ENCODE peak calls at places on chromosomes 3 and 15, in five cellular contexts. X is Peyer's patch, K is breast epithelium, Z is GM12892, B is GM12891. C is an unnamed sample.

GRCh38 chr3:114093596-114093995 is 37.1 kb downstream of the QTRT2 start:
- DNase-seq in X (no peak), K (no peak), Z (no peak), B (no peak), C (peak)

GRCh38 chr3:183895296-183895695 is 10.6 kb upstream of the PARL start:
- DNase-seq in X (peak), K (no peak), Z (peak), B (peak), C (peak)

GRCh38 chr3:142279965-142280590 is 54.7 kb upstream of the GK5 start:
- DNase-seq in X (peak), K (peak), Z (peak), B (peak), C (peak)

GRCh38 chr15:77107531-77108355 is 36.8 kb upstream of the TSPAN3 start:
- DNase-seq in X (peak), K (peak), Z (no peak), B (peak), C (peak)

GRCh38 chr15:68055224-68055705 is 1.1 kb downstream of the PIAS1 start:
- DNase-seq in X (peak), K (no peak), Z (peak), B (peak), C (peak)

GRCh38 chr3:79983063-79983561 is 215.3 kb upstream of the ROBO1 start:
- DNase-seq in X (no peak), K (no peak), Z (no peak), B (no peak), C (no peak)

GRCh38 chr3:90102146-90102545 is 994.7 kb downstream of the EPHA3 start:
- DNase-seq in X (no peak), K (no peak), Z (no peak), B (no peak), C (no peak)

GRCh38 chr3:77605308-77605707 is 565.4 kb downstream of the ROBO2 start:
- DNase-seq in X (no peak), K (no peak), Z (no peak), B (no peak), C (no peak)

GRCh38 chr3:58190291-58190690 is 20.5 kb downstream of the DNASE1L3 start:
- DNase-seq in X (no peak), K (no peak), Z (no peak), B (no peak), C (no peak)

GRCh38 chr15:100670505-100671021 is 68.2 kb downstream of the ASB7 start:
- DNase-seq in X (no peak), K (no peak), Z (no peak), B (no peak), C (no peak)

GRCh38 chr15:57442371-57442770 is 66.1 kb downstream of the CGNL1 start:
- DNase-seq in X (no peak), K (no peak), Z (no peak), B (no peak), C (no peak)

GRCh38 chr15:80367661-80368060 is 36.5 kb upstream of the ARNT2 start:
- DNase-seq in X (no peak), K (no peak), Z (no peak), B (no peak), C (no peak)

GRCh38 chr3:5072100-5072816 is 49.8 kb upstream of the ARL8B start:
- DNase-seq in X (no peak), K (peak), Z (no peak), B (no peak), C (no peak)

GRCh38 chr3:15766406-15766805 is 31.4 kb downstream of the ANKRD28 start:
- DNase-seq in X (no peak), K (no peak), Z (no peak), B (no peak), C (no peak)

GRCh38 chr15:28896944-28897343 is 11.2 kb downstream of the APBA2 start:
- DNase-seq in X (no peak), K (no peak), Z (no peak), B (no peak), C (peak)

GRCh38 chr3:132652640-132653270 is 6.9 kb downstream of the ACAD11 start:
- DNase-seq in X (no peak), K (no peak), Z (no peak), B (no peak), C (no peak)

GRCh38 chr3:197374951-197375560 is 76.6 kb upstream of the DLG1 start:
- DNase-seq in X (no peak), K (peak), Z (no peak), B (no peak), C (no peak)

GRCh38 chr3:55486101-55486856 is 827 bp downstream of the WNT5A start:
- DNase-seq in X (peak), K (peak), Z (no peak), B (no peak), C (no peak)

GRCh38 chr15:53808058-53808703 is 48.7 kb upstream of the WDR72 start:
- DNase-seq in X (no peak), K (no peak), Z (no peak), B (no peak), C (no peak)

GRCh38 chr3:66744521-66744920 is 243.7 kb upstream of the LRIG1 start:
- DNase-seq in X (no peak), K (no peak), Z (no peak), B (no peak), C (no peak)

GRCh38 chr15:99618941-99619411 is 53.2 kb downstream of the MEF2A start:
- DNase-seq in X (no peak), K (no peak), Z (no peak), B (no peak), C (no peak)

GRCh38 chr15:50355612-50355905 is 561 bp upstream of the GABPB1 start:
- DNase-seq in X (no peak), K (no peak), Z (no peak), B (no peak), C (peak)

GRCh38 chr3:59572106-59572505 is 522.3 kb upstream of the CFAP20DC start:
- DNase-seq in X (no peak), K (no peak), Z (no peak), B (no peak), C (no peak)

GRCh38 chr3:72977060-72977459 is 19.6 kb upstream of the PPP4R2 start:
- DNase-seq in X (no peak), K (no peak), Z (no peak), B (no peak), C (no peak)

GRCh38 chr3:60890226-60890625 is 361.0 kb downstream of the FHIT start:
- DNase-seq in X (no peak), K (no peak), Z (no peak), B (no peak), C (no peak)

GRCh38 chr15:73631915-73632669 is 1.1 kb downstream of the NPTN start:
- DNase-seq in X (no peak), K (peak), Z (no peak), B (no peak), C (no peak)

GRCh38 chr15:40340038-40340739 is 550 bp downstream of the CCDC9B start:
- DNase-seq in X (peak), K (no peak), Z (no peak), B (no peak), C (no peak)

GRCh38 chr3:158097571-158098553 is 8.4 kb downstream of the SHOX2 start:
- DNase-seq in X (peak), K (no peak), Z (peak), B (peak), C (no peak)

GRCh38 chr15:85737061-85737460 is 57.7 kb downstream of the KLHL25 start:
- DNase-seq in X (no peak), K (no peak), Z (no peak), B (no peak), C (no peak)

GRCh38 chr15:93865610-93866009 is 365.8 kb upstream of the MCTP2 start:
- DNase-seq in X (no peak), K (no peak), Z (no peak), B (no peak), C (no peak)

GRCh38 chr3:6994081-6994668 is 133.3 kb downstream of the GRM7 start:
- DNase-seq in X (no peak), K (no peak), Z (no peak), B (no peak), C (no peak)

GRCh38 chr3:105401254-105401653 is 34.5 kb downstream of the ALCAM start:
- DNase-seq in X (no peak), K (no peak), Z (no peak), B (no peak), C (no peak)

GRCh38 chr3:173258721-173259120 is 117.7 kb upstream of the SPATA16 start:
- DNase-seq in X (no peak), K (no peak), Z (no peak), B (no peak), C (no peak)

GRCh38 chr3:50218448-50218847 is 13.4 kb downstream of the SLC38A3 start:
- DNase-seq in X (no peak), K (no peak), Z (no peak), B (no peak), C (no peak)

GRCh38 chr3:32143849-32144757 is 37.7 kb downstream of the GPD1L start:
- DNase-seq in X (peak), K (no peak), Z (no peak), B (no peak), C (peak)

GRCh38 chr15:41161336-41161735 is 45.3 kb upstream of the INO80 start:
- DNase-seq in X (no peak), K (no peak), Z (no peak), B (no peak), C (no peak)

GRCh38 chr3:85783331-85783730 is 824.5 kb downstream of the CADM2 start:
- DNase-seq in X (no peak), K (no peak), Z (no peak), B (no peak), C (no peak)
- TF ChIP-seq POLR2A in X (no peak), K (no peak), Z (no peak), B (no peak), C (no peak)

GRCh38 chr3:14688525-14688924 is 13.6 kb downstream of the C3orf20 start:
- DNase-seq in X (no peak), K (no peak), Z (no peak), B (no peak), C (no peak)

GRCh38 chr3:14691719-14692118 is 16.8 kb downstream of the C3orf20 start:
- DNase-seq in X (no peak), K (no peak), Z (no peak), B (no peak), C (no peak)

GRCh38 chr3:14689247-14689980 is 14.5 kb downstream of the C3orf20 start:
- DNase-seq in X (no peak), K (no peak), Z (no peak), B (no peak), C (no peak)

GRCh38 chr3:14687360-14687759 is 12.4 kb downstream of the C3orf20 start:
- DNase-seq in X (no peak), K (no peak), Z (no peak), B (no peak), C (no peak)

DNA sequence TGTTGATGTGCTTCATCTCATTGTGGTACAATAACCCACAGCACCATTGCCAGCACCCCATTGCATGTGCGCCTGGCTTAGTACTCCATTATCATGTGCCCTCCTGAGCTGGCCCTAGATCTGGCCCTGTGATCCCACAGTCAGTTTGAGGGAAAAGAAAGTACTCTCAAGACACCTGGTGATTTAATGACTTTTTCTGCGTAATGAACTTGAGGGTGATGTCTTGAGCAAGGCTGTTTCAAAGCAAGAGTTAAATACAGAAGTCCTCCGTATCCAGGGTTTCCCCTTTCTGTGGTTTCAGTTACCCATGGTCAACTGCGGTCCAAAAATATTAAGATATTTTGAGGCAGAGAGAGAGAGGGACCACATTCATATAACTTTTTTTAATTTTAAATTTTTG is 16.3 kb downstream of the C3orf20 start:
- DNase-seq in X (no peak), K (no peak), Z (no peak), B (no peak), C (no peak)
- TF ChIP-seq POLR2A in X (no peak), K (no peak), Z (no peak), B (no peak), C (no peak)

DNA sequence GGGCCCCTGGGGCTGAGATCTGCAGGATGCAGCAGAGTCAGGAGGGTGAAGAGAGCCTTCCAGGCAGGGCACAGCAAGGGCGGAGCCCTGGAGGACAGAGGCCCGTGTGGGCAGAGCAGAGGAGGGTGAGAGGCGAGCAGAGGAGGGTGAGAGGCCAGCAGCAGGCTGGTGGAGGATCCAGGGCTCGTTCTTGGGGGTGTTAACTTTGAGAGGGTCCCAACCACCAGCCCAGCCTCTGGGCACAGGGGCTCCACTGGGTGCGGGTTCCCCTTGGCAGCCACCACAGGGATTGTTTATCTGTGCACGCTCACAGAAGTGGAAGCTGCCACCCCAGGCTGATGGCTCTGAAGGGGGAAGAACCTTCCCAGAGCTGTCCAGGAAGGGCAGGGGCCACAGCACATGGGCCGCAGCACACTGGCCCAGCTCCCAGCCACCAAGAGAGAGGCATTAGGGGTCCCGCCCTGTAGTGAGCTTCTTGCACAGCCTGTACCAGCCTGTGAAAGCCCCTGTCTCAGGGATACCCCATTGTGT is 9.3 kb upstream of the PLXND1 start:
- DNase-seq in X (no peak), K (no peak), Z (no peak), B (no peak), C (no peak)
- TF ChIP-seq POLR2A in X (no peak), K (no peak), Z (no peak), B (no peak), C (no peak)

GRCh38 chr3:9770276-9770812 is 597 bp upstream of the CAMK1 start:
- DNase-seq in X (peak), K (peak), Z (no peak), B (no peak), C (no peak)

GRCh38 chr3:9769012-9769411 is 735 bp downstream of the CAMK1 start:
- DNase-seq in X (no peak), K (no peak), Z (no peak), B (no peak), C (no peak)

GRCh38 chr3:9768376-9768775 is 1.4 kb downstream of the CAMK1 start:
- DNase-seq in X (no peak), K (no peak), Z (no peak), B (no peak), C (no peak)

GRCh38 chr3:9767418-9767817 is 2.3 kb downstream of the CAMK1 start:
- DNase-seq in X (no peak), K (no peak), Z (no peak), B (no peak), C (no peak)

DNA sequence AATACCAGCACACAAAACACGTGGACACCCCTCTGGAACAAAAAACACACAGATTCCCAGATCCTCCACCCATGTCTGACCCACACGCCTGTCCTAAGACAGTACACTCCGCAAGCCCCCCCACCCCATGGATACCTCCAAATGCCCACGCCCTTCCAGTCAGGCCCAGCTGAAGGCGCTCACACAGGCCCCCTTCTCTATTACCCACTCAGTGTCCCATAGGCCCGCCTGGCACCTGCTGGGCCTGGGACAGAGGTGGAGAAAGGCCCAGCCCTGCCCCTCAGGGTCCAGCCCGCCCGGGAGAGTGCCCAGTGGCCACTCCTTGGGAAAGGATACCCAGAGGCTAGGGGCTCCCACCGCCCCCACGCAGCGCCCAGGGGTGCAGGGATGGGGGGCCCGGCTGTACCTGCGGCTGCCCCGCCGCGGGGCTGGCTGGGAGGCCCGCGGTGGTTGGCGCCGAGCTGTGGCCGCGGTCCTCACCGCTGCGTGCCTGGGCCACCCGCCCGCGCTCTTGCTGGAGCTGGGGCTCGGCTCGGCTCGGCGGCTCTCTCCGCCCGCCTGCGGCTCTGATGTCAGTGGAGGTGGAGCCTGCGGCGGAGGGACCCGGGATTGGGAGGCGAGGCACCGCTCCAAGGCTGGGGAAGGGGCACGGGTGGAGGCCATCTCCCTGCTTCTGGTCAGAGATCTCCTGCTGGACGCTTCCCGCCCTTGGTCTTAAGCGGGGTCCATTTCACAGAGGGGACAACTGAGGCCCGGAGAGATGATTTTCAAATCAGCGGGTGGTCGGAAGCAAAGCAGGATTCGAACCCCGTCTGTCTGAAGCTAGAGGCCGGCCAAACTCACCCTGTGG is at the start of gene CAMK1:
- DNase-seq in X (peak), K (peak), Z (peak), B (peak), C (peak)
- TF ChIP-seq POLR2A in X (peak), K (no peak), Z (no peak), B (no peak), C (peak)

GRCh38 chr15:64045774-64046346 is 425 bp downstream of the DAPK2 start:
- DNase-seq in X (peak), K (no peak), Z (no peak), B (peak), C (no peak)

GRCh38 chr15:64045106-64045435 is 1.2 kb downstream of the DAPK2 start:
- DNase-seq in X (no peak), K (no peak), Z (no peak), B (no peak), C (no peak)

GRCh38 chr15:64048766-64049165 is 2.5 kb upstream of the DAPK2 start:
- DNase-seq in X (no peak), K (no peak), Z (no peak), B (no peak), C (no peak)

GRCh38 chr15:64044315-64045105 is 1.8 kb downstream of the DAPK2 start:
- DNase-seq in X (peak), K (no peak), Z (no peak), B (peak), C (no peak)

GRCh38 chr15:64046347-64047153 is at the start of gene DAPK2:
- DNase-seq in X (peak), K (peak), Z (peak), B (peak), C (peak)
- TF ChIP-seq POLR2A in X (peak), K (no peak), Z (no peak), B (no peak), C (peak)

GRCh38 chr3:187955076-187955952 is 198.6 kb upstream of the LPP start:
- DNase-seq in X (peak), K (peak), Z (no peak), B (no peak), C (peak)

GRCh38 chr3:187960820-187961219 is 193.1 kb upstream of the LPP start:
- DNase-seq in X (no peak), K (no peak), Z (no peak), B (no peak), C (no peak)

GRCh38 chr3:187958432-187959003 is 195.4 kb upstream of the LPP start:
- DNase-seq in X (peak), K (no peak), Z (no peak), B (no peak), C (no peak)

GRCh38 chr3:187954486-187955075 is 199.4 kb upstream of the LPP start:
- DNase-seq in X (no peak), K (no peak), Z (no peak), B (no peak), C (peak)

GRCh38 chr3:187957209-187957981 is 196.6 kb upstream of the LPP start:
- DNase-seq in X (peak), K (no peak), Z (no peak), B (no peak), C (no peak)
- TF ChIP-seq POLR2A in X (no peak), K (no peak), Z (no peak), B (no peak), C (no peak)

GRCh38 chr15:69574506-69574905 is 121.9 kb downstream of the RPLP1 start:
- DNase-seq in X (no peak), K (no peak), Z (no peak), B (no peak), C (no peak)

GRCh38 chr15:69576948-69577351 is 124.3 kb downstream of the RPLP1 start:
- DNase-seq in X (no peak), K (no peak), Z (no peak), B (no peak), C (no peak)

GRCh38 chr15:69576035-69576526 is 123.5 kb downstream of the RPLP1 start:
- DNase-seq in X (peak), K (peak), Z (no peak), B (no peak), C (peak)

GRCh38 chr15:69573815-69574472 is 121.3 kb downstream of the RPLP1 start:
- DNase-seq in X (no peak), K (no peak), Z (no peak), B (no peak), C (no peak)

DNA sequence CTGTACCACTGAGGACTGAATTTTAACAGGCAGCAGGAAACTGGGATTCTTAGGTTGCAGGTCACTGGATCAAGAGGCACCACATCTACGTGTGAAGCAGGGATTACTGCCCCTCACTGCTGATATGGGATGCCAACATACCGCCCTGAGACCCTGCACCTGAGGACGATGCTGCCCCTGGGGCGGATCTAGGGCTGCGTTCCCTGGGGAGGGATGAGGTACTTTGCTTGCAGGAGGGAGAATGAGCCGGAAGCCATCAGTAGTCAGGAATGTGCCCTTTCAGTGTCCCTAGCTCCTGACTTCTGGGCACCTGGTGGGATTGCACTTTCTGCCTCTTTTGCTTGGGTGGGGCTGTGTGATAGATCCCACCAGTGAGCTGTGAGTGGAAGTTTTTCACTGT is 122.8 kb downstream of the RPLP1 start:
- DNase-seq in X (no peak), K (no peak), Z (no peak), B (no peak), C (no peak)
- TF ChIP-seq POLR2A in X (no peak), K (no peak), Z (no peak), B (no peak), C (no peak)

GRCh38 chr3:69082805-69083204 is 1.9 kb upstream of the ARL6IP5 start:
- DNase-seq in X (peak), K (no peak), Z (peak), B (no peak), C (no peak)
- TF ChIP-seq POLR2A in X (no peak), K (no peak), Z (peak), B (peak), C (no peak)

GRCh38 chr3:120602682-120603081 is 6.5 kb downstream of the NDUFB4 start:
- DNase-seq in X (no peak), K (no peak), Z (no peak), B (no peak), C (no peak)
- TF ChIP-seq POLR2A in X (no peak), K (no peak), Z (peak), B (peak), C (no peak)

GRCh38 chr3:156939315-156939714 is 113.2 kb downstream of the LEKR1 start:
- DNase-seq in X (no peak), K (no peak), Z (no peak), B (no peak), C (no peak)
- TF ChIP-seq POLR2A in X (no peak), K (no peak), Z (no peak), B (no peak), C (no peak)

C was measured in H54.